ENCODE peak calls at places on chromosomes 16 and 17, in ten cellular contexts. F is substantia nigra; G is BJ; K is activated naive CD8-positive, alpha-beta T cell treated with anti-CD3 and anti-CD28 coated beads for 36 hours; S is stimulated activated CD8-positive, alpha-beta memory T cell treated with anti-CD3 and anti-CD28 coated beads, Interleukin-7, amount 100 ng/mL, for 1 hour; H is astrocyte of the cerebellum; M is DMS79; U is neural progenitor cell; W is stimulated activated effector memory CD8-positive, alpha-beta T cell treated with anti-CD3 and anti-CD28 coated beads, Interleukin-12 subunit alpha, Interleukin-12 subunit beta, amount 100 ng/mL, for 72 hours; O is stimulated activated CD4-positive, alpha-beta T cell treated with anti-CD3 and anti-CD28 coated beads, Interleukin-4, amount 100 ng/mL, for 1 hour. Z is an unnamed sample.

GRCh38 chr16:50326835-50327465 is 41.8 kb downstream of the BRD7 start:
- DNase-seq in F (no peak), G (no peak), K (peak; percentile 52), S (peak; percentile 46), H (peak; percentile 15), M (no peak), U (peak; percentile 68), W (peak; percentile 82), O (peak; percentile 37), Z (no peak)

GRCh38 chr16:69186642-69187386 is at the start of gene SNTB2:
- DNase-seq in F (peak; percentile 87), G (no peak), K (peak; percentile 83), S (peak; percentile 63), H (no peak), M (peak; percentile 33), U (peak; percentile 97), W (peak; percentile 94), O (peak; percentile 81), Z (peak; percentile 87)

GRCh38 chr17:80034977-80035686 is 540 bp downstream of the TBC1D16 start:
- DNase-seq in F (no peak), G (no peak), K (peak; percentile 57), S (no peak), H (no peak), M (no peak), U (peak; percentile 63), W (peak; percentile 71), O (peak; percentile 32), Z (peak; percentile 46)

GRCh38 chr17:17297217-17297616 is 6.0 kb upstream of the NT5M start:
- DNase-seq in F (no peak), G (no peak), K (no peak), S (no peak), H (no peak), M (no peak), U (no peak), W (no peak), O (no peak), Z (no peak)

GRCh38 chr17:7043195-7043543 is 723 bp downstream of the SLC16A11 start:
- DNase-seq in F (no peak), G (no peak), K (peak; percentile 17), S (no peak), H (no peak), M (no peak), U (peak; percentile 26), W (no peak), O (no peak), Z (no peak)

GRCh38 chr17:78359936-78360370 is at the start of gene SOCS3:
- DNase-seq in F (peak; percentile 74), G (no peak), K (peak; percentile 97), S (peak; percentile 90), H (no peak), M (peak; percentile 40), U (peak; percentile 97), W (peak; percentile 98), O (peak; percentile 97), Z (no peak)

GRCh38 chr17:7177954-7178477 is 1.2 kb downstream of the ASGR1 start:
- DNase-seq in F (no peak), G (no peak), K (no peak), S (no peak), H (no peak), M (peak; percentile 58), U (peak; percentile 51), W (no peak), O (no peak), Z (no peak)

GRCh38 chr17:45241315-45242011 is 19.8 kb downstream of the FMNL1 start:
- DNase-seq in F (no peak), G (no peak), K (no peak), S (no peak), H (no peak), M (peak; percentile 49), U (peak; percentile 78), W (no peak), O (no peak), Z (no peak)

GRCh38 chr17:75959046-75959838 is 18.4 kb upstream of the FBF1 start:
- DNase-seq in F (no peak), G (no peak), K (no peak), S (no peak), H (no peak), M (no peak), U (peak; percentile 26), W (no peak), O (no peak), Z (no peak)

GRCh38 chr16:60203525-60204124 is 1469.5 kb upstream of the GOT2 start:
- DNase-seq in F (no peak), G (no peak), K (no peak), S (no peak), H (peak; percentile 32), M (no peak), U (peak; percentile 26), W (no peak), O (no peak), Z (no peak)

GRCh38 chr16:17277981-17278381 is 192.8 kb downstream of the XYLT1 start:
- DNase-seq in F (peak; percentile 31), G (no peak), K (no peak), S (no peak), H (no peak), M (no peak), U (peak; percentile 50), W (no peak), O (peak; percentile 8), Z (no peak)

GRCh38 chr17:222172-222571 is 40.7 kb upstream of the DOC2B start:
- DNase-seq in F (peak; percentile 22), G (no peak), K (no peak), S (no peak), H (no peak), M (no peak), U (no peak), W (no peak), O (no peak), Z (no peak)

Z was measured in GM19239.